ENCODE peak calls at places on chromosomes 5 and 9, in four cellular contexts. X, N, E and H are unnamed samples.

GRCh38 chr9:113674436-113674835 is 201.7 kb upstream of the ZNF618 start:
- DNase-seq in X (no peak), N (no peak), E (no peak), H (no peak)

GRCh38 chr5:165325201-165325600 is 1819.8 kb downstream of the MAT2B start:
- DNase-seq in X (no peak), N (no peak), E (no peak), H (no peak)

GRCh38 chr9:89179535-89179919 is 909 bp upstream of the SHC3 start:
- DNase-seq in X (no peak), N (no peak), E (no peak), H (no peak)

GRCh38 chr9:82488702-82489578 is 500.4 kb downstream of the SPATA31D1 start:
- DNase-seq in X (no peak), N (no peak), E (no peak), H (peak; percentile 22)

GRCh38 chr9:106921341-106921899 is 58.5 kb downstream of the ZNF462 start:
- DNase-seq in X (no peak), N (peak; percentile 10), E (no peak), H (peak; percentile 67)

GRCh38 chr5:3595102-3595961 is at the start of gene IRX1:
- DNase-seq in X (no peak), N (no peak), E (no peak), H (peak; percentile 36)

GRCh38 chr5:151574597-151574996 is 16.5 kb downstream of the FAT2 start:
- DNase-seq in X (no peak), N (no peak), E (no peak), H (no peak)

GRCh38 chr5:5288236-5288635 is 134.2 kb upstream of the ICE1 start:
- DNase-seq in X (no peak), N (no peak), E (no peak), H (no peak)

GRCh38 chr5:149827086-149827485 is 97.0 kb downstream of the PPARGC1B start:
- DNase-seq in X (no peak), N (no peak), E (no peak), H (no peak)

GRCh38 chr9:76403352-76403751 is 9.1 kb upstream of the RFK start:
- DNase-seq in X (peak; percentile 55), N (no peak), E (no peak), H (peak; percentile 8)

GRCh38 chr5:132825165-132825823 is 5.2 kb downstream of the SHROOM1 start:
- DNase-seq in X (no peak), N (no peak), E (no peak), H (no peak)

GRCh38 chr5:85576666-85577065 is 1041.1 kb upstream of the COX7C start:
- DNase-seq in X (no peak), N (no peak), E (no peak), H (no peak)

DNA sequence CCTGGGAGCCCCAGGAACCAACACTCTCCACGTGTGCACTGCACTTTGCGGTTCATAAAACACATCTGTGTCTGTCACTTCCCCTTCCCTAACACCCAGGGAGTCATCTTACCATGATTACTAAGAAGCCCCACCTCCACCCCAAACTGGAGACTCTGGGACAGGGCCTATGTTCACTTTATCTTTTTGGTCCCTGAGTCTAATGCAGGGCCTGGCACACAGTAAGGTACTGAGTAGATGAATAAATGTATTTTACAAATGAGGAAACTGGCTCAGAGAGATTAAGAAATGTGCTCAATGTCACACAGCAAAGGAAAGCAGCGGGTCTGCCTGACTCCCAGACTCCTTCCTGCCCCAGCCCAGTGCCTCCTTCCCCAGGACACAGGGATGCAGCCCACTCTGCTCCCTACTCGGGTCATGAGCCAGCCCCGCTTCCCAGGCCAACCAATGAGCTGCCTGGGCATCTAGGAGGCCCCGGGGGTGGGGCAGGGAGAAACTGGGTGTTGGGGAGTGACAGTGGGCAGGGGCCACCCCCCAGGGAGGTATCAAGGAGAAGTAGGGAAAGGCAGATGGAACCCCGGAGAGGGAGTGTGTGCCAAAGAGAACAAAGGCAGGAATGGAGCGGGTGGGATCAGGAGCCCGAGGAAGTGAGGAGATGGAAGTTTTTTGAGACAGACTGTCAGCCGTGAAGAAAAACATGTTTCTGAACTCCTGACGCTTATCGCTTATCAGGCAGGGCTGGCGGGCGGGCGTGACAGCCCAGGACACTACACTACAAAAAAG is 30.5 kb downstream of the SHB start:
- DNase-seq in X (no peak), N (peak; percentile 76), E (no peak), H (peak; percentile 80)
- TF ChIP-seq NRF1 in X (no peak), N (no peak), E (no peak), H (no peak)

GRCh38 chr9:3740690-3741419 is 215.1 kb upstream of the RFX3 start:
- DNase-seq in X (no peak), N (no peak), E (no peak), H (no peak)
- TF ChIP-seq NRF1 in X (no peak), N (no peak), E (no peak), H (no peak)

GRCh38 chr5:56309262-56309826 is 76.2 kb upstream of the ANKRD55 start:
- DNase-seq in X (no peak), N (no peak), E (no peak), H (no peak)
- TF ChIP-seq NRF1 in X (no peak), N (no peak), E (no peak), H (no peak)

DNA sequence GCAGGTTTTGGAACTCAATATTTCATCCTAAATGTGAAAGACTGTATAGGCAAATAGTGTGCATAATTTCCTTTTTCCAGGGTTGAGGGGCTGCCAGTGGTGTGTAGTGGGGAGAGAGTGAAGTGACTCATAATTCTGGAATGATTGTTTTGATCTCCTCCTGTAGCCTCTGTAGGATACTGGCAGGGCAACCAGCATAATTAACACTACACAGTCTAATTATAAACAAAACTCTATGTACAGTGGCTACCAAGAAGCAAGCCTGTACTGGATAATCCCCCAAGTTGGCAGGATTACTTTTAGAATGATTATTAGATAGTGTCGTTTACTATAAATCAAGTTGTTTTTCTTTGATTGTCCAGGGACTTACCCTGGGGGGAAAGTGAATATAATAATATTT is 32.2 kb downstream of the LNPEP start:
- DNase-seq in X (no peak), N (no peak), E (no peak), H (no peak)
- TF ChIP-seq NRF1 in X (no peak), N (no peak), E (no peak), H (no peak)

GRCh38 chr5:54180616-54181015 is 129.8 kb downstream of the ARL15 start:
- DNase-seq in X (no peak), N (no peak), E (no peak), H (no peak)
- TF ChIP-seq NRF1 in X (no peak), N (no peak), E (no peak), H (no peak)